ENCODE peak calls at places on chromosomes 13 and 19, in four cellular contexts. One of them, this sample, is unnamed.

GRCh38 chr13:34808649-34809048 is 133.4 kb upstream of the NBEA start:
- DNase-seq in K562: no peak
- DNase-seq in HepG2: no peak
- DNase-seq in GM12878: no peak
- DNase-seq in this sample: no peak

GRCh38 chr13:22252281-22252830 is 581.5 kb downstream of the FGF9 start:
- DNase-seq in GM12878: no peak
- DNase-seq in K562: no peak
- DNase-seq in HepG2: no peak
- DNase-seq in this sample: no peak

GRCh38 chr13:48783181-48783630 is 129.5 kb downstream of the CYSLTR2 start:
- DNase-seq in K562: peak; percentile 6
- DNase-seq in HepG2: peak; percentile 63
- DNase-seq in GM12878: no peak
- DNase-seq in this sample: no peak

GRCh38 chr13:23731709-23732108 is 157.5 kb downstream of the MIPEP start:
- DNase-seq in K562: no peak
- DNase-seq in GM12878: no peak
- DNase-seq in HepG2: no peak
- DNase-seq in this sample: no peak

GRCh38 chr13:67383358-67383757 is 153.2 kb upstream of the PCDH9 start:
- DNase-seq in HepG2: peak; percentile 1
- DNase-seq in GM12878: no peak
- DNase-seq in K562: no peak
- DNase-seq in this sample: no peak

GRCh38 chr13:66972659-66973058 is 257.5 kb downstream of the PCDH9 start:
- DNase-seq in HepG2: no peak
- DNase-seq in GM12878: no peak
- DNase-seq in K562: no peak
- DNase-seq in this sample: no peak

GRCh38 chr13:73038064-73038463 is 20.7 kb upstream of the KLF5 start:
- DNase-seq in HepG2: no peak
- DNase-seq in GM12878: no peak
- DNase-seq in K562: no peak
- DNase-seq in this sample: no peak

GRCh38 chr19:49200238-49200862 is 42.8 kb downstream of the TRPM4 start:
- DNase-seq in K562: peak; percentile 84
- DNase-seq in HepG2: no peak
- DNase-seq in GM12878: no peak
- DNase-seq in this sample: peak; percentile 69

GRCh38 chr19:16896913-16897571 is 8.2 kb downstream of the F2RL3 start:
- DNase-seq in HepG2: peak; percentile 74
- DNase-seq in K562: peak; percentile 96
- DNase-seq in GM12878: peak; percentile 60
- DNase-seq in this sample: peak; percentile 99

GRCh38 chr19:38813323-38813722 is 578 bp upstream of the LGALS4 start:
- DNase-seq in K562: no peak
- DNase-seq in GM12878: no peak
- DNase-seq in HepG2: no peak
- DNase-seq in this sample: no peak

GRCh38 chr19:38812841-38813320 is at the start of gene LGALS4:
- DNase-seq in HepG2: no peak
- DNase-seq in GM12878: no peak
- DNase-seq in K562: no peak
- DNase-seq in this sample: peak; percentile 3

GRCh38 chr19:38817081-38817480 is 4.3 kb upstream of the LGALS4 start:
- DNase-seq in GM12878: no peak
- DNase-seq in K562: no peak
- DNase-seq in HepG2: no peak
- DNase-seq in this sample: peak; percentile 2

GRCh38 chr19:38816131-38816750 is 3.5 kb upstream of the LGALS4 start:
- DNase-seq in HepG2: no peak
- DNase-seq in K562: no peak
- DNase-seq in GM12878: no peak
- DNase-seq in this sample: peak; percentile 3

GRCh38 chr19:38815059-38816001 is 2.6 kb upstream of the LGALS4 start:
- DNase-seq in K562: no peak
- DNase-seq in GM12878: no peak
- DNase-seq in HepG2: no peak
- DNase-seq in this sample: peak; percentile 1
- TF ChIP-seq BHLHE40 in K562: no peak
- TF ChIP-seq BHLHE40 in GM12878: no peak
- TF ChIP-seq BHLHE40 in HepG2: no peak
- TF ChIP-seq BHLHE40 in this sample: no peak

DNA sequence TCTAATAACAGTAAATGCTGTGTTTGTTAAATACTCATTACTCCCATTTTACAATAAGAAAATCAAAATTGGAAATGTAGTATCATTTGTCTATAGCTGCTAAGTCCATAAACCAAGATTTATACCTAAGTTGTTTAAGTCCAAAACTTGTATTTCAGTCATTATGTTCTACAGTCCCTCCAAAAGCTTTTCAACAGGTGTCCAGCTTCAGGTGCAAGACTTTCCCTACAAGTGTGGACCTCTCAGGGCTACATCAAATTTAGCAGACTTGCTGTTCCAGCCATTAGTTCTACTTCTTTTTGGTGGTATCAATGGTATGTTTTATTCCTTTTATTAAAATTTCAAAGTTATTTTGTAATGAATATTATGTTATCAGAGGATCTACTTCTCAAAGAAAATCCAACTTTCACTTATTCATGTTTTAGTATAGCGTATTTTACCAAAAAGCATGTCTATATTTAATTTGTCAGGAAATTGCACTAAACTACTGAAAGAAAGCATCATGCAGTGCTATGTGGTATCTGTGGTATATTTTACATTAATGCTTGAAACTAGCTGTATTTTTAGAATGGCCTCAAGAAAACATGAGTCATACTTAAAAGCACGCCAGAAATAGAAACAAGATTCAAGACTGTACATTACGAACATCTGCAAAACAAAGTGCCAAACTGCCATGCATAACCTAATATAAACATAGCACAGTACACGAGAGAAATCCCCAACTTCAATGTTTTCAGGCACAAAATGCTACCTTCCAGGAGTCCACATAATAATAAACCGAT is 44.5 kb downstream of the VWA8 start:
- DNase-seq in HepG2: no peak
- DNase-seq in GM12878: peak; percentile 89
- DNase-seq in K562: peak; percentile 35
- DNase-seq in this sample: no peak
- TF ChIP-seq SP1 in HepG2: no peak
- TF ChIP-seq SP1 in GM12878: peak; percentile 63
- TF ChIP-seq SP1 in K562: no peak
- TF ChIP-seq SP1 in this sample: no peak

DNA sequence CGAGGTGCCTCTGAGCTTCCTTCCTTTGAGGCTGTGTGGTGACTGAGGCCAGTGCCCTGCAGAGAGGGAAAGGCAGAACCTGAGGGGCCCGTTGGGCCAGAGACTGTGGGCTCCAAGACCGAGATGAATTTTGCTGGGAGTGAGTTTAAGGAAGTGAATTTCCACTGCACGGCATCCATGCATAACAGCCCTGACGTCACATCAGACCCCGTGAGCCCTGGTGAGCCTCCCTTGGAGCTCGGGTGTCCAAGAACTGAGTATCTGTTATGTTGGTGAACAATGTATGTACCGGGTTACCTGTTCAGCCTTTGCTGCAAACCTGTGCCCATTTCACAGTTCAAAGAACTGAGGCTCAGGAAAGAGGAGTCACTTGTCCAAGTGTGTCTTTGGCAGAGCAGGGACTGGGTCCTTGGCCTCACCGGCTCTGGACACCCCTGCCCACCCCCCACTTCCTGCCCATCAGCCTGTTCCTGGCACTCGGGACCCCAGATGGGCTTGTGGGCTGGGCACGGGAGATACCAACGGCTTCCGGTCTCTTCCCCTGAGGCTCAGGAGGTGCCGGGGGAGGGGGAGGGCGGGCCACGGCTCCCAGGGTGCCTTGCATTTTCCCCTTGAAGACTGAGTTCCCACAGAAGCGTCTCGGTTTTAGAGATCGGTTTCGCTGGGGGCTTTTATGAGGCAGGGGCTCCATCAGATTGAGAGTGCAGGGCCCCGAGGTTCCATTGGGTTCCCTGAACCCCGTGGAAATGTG is 33.7 kb downstream of the NFILZ start:
- DNase-seq in GM12878: no peak
- DNase-seq in K562: no peak
- DNase-seq in HepG2: no peak
- DNase-seq in this sample: no peak
- TF ChIP-seq BHLHE40 in GM12878: peak; percentile 27
- TF ChIP-seq BHLHE40 in K562: no peak
- TF ChIP-seq BHLHE40 in HepG2: no peak
- TF ChIP-seq BHLHE40 in this sample: no peak

GRCh38 chr19:58396691-58397532 is 1.5 kb downstream of the RNF225 start:
- DNase-seq in K562: no peak
- DNase-seq in GM12878: no peak
- DNase-seq in HepG2: no peak
- DNase-seq in this sample: no peak

GRCh38 chr19:58397533-58398037 is 2.1 kb downstream of the RNF225 start:
- DNase-seq in K562: no peak
- DNase-seq in HepG2: no peak
- DNase-seq in GM12878: no peak
- DNase-seq in this sample: no peak

GRCh38 chr19:58395220-58395978 is at the start of gene RNF225:
- DNase-seq in K562: no peak
- DNase-seq in HepG2: no peak
- DNase-seq in GM12878: no peak
- DNase-seq in this sample: no peak

GRCh38 chr19:58394821-58395219 is 636 bp upstream of the RNF225 start:
- DNase-seq in GM12878: no peak
- DNase-seq in K562: no peak
- DNase-seq in HepG2: no peak
- DNase-seq in this sample: no peak

DNA sequence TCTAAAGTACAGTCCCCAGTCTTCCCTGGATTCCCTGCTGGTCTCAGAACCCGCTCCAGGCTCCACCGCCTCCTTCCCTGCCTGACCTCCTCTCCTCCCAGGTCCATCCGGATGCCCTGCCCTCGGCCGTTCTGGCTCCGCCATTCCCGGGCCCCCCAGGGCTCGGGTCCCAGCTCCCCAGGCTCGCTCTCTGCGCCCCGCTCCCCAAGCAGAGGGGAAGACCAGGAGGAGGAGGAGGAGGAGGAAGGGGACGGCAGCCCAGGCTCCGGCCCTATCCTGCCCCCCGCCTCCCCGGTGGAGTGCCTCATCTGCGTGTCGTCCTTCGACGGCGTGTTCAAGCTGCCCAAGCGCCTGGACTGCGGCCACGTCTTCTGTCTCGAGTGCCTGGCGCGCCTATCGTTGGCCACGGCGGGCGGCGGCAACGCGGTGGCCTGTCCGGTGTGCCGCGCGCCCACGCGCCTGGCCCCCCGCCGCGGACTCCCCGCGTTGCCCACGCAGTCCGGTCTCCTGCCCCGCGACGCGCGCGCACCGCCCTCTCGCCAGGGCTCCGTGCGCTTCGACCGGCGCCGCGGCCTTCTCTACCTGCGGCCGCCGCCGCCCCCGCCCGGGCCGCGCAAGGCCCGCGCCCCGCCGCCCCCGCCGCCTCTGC is 647 bp downstream of the RNF225 start:
- DNase-seq in HepG2: no peak
- DNase-seq in K562: no peak
- DNase-seq in GM12878: no peak
- DNase-seq in this sample: no peak
- TF ChIP-seq SP1 in HepG2: no peak
- TF ChIP-seq SP1 in K562: no peak
- TF ChIP-seq SP1 in GM12878: no peak
- TF ChIP-seq SP1 in this sample: no peak

GRCh38 chr13:38767506-38768265 is 80.8 kb downstream of the FREM2 start:
- DNase-seq in GM12878: no peak
- DNase-seq in K562: no peak
- DNase-seq in HepG2: no peak
- DNase-seq in this sample: no peak
- TF ChIP-seq BHLHE40 in GM12878: no peak
- TF ChIP-seq BHLHE40 in K562: no peak
- TF ChIP-seq BHLHE40 in HepG2: no peak
- TF ChIP-seq BHLHE40 in this sample: no peak

DNA sequence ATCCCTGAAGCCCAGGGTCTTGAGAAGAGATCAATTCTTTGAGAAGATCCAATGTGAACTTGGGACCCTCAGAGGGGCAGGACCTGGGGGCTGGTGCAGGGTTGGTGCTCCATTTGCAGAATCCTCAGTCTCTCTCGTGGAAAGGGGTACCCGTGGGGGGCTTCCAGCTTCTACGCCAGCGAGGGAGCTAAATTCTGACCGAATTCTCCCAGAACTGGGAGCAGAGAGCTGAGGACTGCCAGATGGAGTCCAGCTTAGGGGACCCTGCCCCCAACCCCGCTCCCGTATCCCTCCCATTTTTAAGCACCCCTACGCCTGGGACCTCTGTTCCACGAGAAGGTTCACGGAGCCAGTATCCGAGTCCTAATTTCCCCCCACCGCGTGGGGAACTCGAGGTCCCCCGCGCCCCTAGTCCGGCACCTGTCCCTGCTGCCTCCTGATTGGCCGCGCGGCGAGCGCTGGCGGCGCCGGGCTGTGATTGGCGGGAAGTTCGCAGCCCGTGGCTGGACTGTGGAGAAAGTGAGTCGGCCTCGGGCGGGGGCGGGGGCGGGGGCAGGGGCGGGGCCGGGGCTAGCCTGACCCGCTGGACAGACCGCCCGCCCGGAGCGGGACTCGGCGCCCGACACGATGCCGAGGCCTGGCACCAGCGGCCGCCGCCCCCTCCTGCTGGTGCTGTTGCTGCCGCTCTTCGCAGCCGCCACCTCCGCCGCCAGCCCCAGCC is 4.4 kb upstream of the LTBP4 start:
- DNase-seq in K562: peak; percentile 93
- DNase-seq in GM12878: no peak
- DNase-seq in HepG2: peak; percentile 45
- DNase-seq in this sample: peak; percentile 79
- TF ChIP-seq SP1 in K562: no peak
- TF ChIP-seq SP1 in GM12878: no peak
- TF ChIP-seq SP1 in HepG2: no peak
- TF ChIP-seq SP1 in this sample: no peak

DNA sequence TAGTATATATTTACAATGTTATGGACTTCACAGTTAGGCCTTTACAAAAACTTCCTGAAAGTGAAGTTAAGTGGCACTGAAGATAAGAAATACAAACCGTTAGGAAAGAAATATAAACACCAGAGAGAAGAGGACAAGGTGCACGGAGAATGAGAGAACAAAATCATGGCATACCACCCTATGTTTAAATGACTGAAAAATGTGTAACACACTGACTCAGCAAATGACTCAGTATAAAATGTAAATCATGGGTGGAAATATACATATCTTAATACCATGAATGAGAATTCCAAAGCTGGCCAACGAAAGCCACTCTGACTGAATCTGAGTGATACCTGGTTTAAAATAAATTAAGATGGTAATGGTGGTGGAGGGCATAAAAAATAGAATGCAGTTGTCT is 260.8 kb downstream of the DNAJC15 start:
- DNase-seq in GM12878: no peak
- DNase-seq in HepG2: no peak
- DNase-seq in K562: no peak
- DNase-seq in this sample: no peak
- TF ChIP-seq BHLHE40 in GM12878: no peak
- TF ChIP-seq BHLHE40 in HepG2: no peak
- TF ChIP-seq BHLHE40 in K562: no peak
- TF ChIP-seq BHLHE40 in this sample: no peak

This sample was measured in HEK293T.